ENCODE peak calls at places on chromosome 14, in seven cellular contexts. One of them, this sample, is unnamed.

GRCh38 chr14:68391292-68392014 is 401.4 kb downstream of the ZFP36L1 start:
- DNase-seq in dermis blood vessel endothelial cell: no peak
- DNase-seq in keratinocyte: no peak
- DNase-seq in hepatocyte: no peak
- DNase-seq in A172: no peak
- DNase-seq in HAP-1: no peak
- DNase-seq in lower lobe of right lung: no peak
- DNase-seq in this sample: no peak

GRCh38 chr14:103546651-103547454 is 15.6 kb downstream of the BAG5 start:
- DNase-seq in lower lobe of right lung: peak
- DNase-seq in HAP-1: no peak
- DNase-seq in hepatocyte: peak
- DNase-seq in A172: no peak
- DNase-seq in keratinocyte: no peak
- DNase-seq in dermis blood vessel endothelial cell: peak
- DNase-seq in this sample: peak

GRCh38 chr14:104364830-104365229 is 214.7 kb upstream of the C14orf180 start:
- DNase-seq in HAP-1: no peak
- DNase-seq in lower lobe of right lung: no peak
- DNase-seq in keratinocyte: no peak
- DNase-seq in A172: no peak
- DNase-seq in hepatocyte: no peak
- DNase-seq in dermis blood vessel endothelial cell: no peak
- DNase-seq in this sample: no peak

GRCh38 chr14:77498984-77499527 is 440 bp upstream of the ISM2 start:
- DNase-seq in keratinocyte: no peak
- DNase-seq in HAP-1: no peak
- DNase-seq in A172: no peak
- DNase-seq in lower lobe of right lung: no peak
- DNase-seq in dermis blood vessel endothelial cell: peak
- DNase-seq in hepatocyte: no peak
- DNase-seq in this sample: no peak

GRCh38 chr14:97367278-97367677 is 570.1 kb downstream of the VRK1 start:
- DNase-seq in dermis blood vessel endothelial cell: no peak
- DNase-seq in keratinocyte: no peak
- DNase-seq in A172: no peak
- DNase-seq in hepatocyte: no peak
- DNase-seq in HAP-1: no peak
- DNase-seq in lower lobe of right lung: no peak
- DNase-seq in this sample: no peak

GRCh38 chr14:101102875-101103274 is 199.4 kb upstream of the RTL1 start:
- DNase-seq in lower lobe of right lung: no peak
- DNase-seq in dermis blood vessel endothelial cell: no peak
- DNase-seq in keratinocyte: no peak
- DNase-seq in A172: no peak
- DNase-seq in HAP-1: no peak
- DNase-seq in hepatocyte: no peak
- DNase-seq in this sample: no peak

GRCh38 chr14:68950111-68950510 is 29.0 kb downstream of the ACTN1 start:
- DNase-seq in keratinocyte: no peak
- DNase-seq in dermis blood vessel endothelial cell: no peak
- DNase-seq in A172: no peak
- DNase-seq in HAP-1: no peak
- DNase-seq in hepatocyte: no peak
- DNase-seq in lower lobe of right lung: no peak
- DNase-seq in this sample: no peak

GRCh38 chr14:73751157-73751691 is 37.0 kb upstream of the PNMA1 start:
- DNase-seq in lower lobe of right lung: no peak
- DNase-seq in keratinocyte: no peak
- DNase-seq in hepatocyte: no peak
- DNase-seq in dermis blood vessel endothelial cell: no peak
- DNase-seq in HAP-1: no peak
- DNase-seq in A172: no peak
- DNase-seq in this sample: no peak

GRCh38 chr14:100416921-100417451 is 93.8 kb downstream of the SLC25A47 start:
- DNase-seq in keratinocyte: no peak
- DNase-seq in HAP-1: no peak
- DNase-seq in A172: peak
- DNase-seq in hepatocyte: peak
- DNase-seq in dermis blood vessel endothelial cell: no peak
- DNase-seq in lower lobe of right lung: no peak
- DNase-seq in this sample: no peak

GRCh38 chr14:67622675-67623074 is 3.0 kb downstream of the ARG2 start:
- DNase-seq in A172: peak
- DNase-seq in hepatocyte: peak
- DNase-seq in lower lobe of right lung: no peak
- DNase-seq in HAP-1: no peak
- DNase-seq in dermis blood vessel endothelial cell: peak
- DNase-seq in keratinocyte: peak
- DNase-seq in this sample: no peak

GRCh38 chr14:99230271-99231141 is 41.5 kb downstream of the BCL11B start:
- DNase-seq in HAP-1: no peak
- DNase-seq in keratinocyte: no peak
- DNase-seq in lower lobe of right lung: peak
- DNase-seq in hepatocyte: peak
- DNase-seq in A172: no peak
- DNase-seq in dermis blood vessel endothelial cell: no peak
- DNase-seq in this sample: peak

GRCh38 chr14:33652566-33653320 is 298.1 kb downstream of the EGLN3 start:
- DNase-seq in dermis blood vessel endothelial cell: no peak
- DNase-seq in hepatocyte: no peak
- DNase-seq in keratinocyte: no peak
- DNase-seq in A172: no peak
- DNase-seq in lower lobe of right lung: no peak
- DNase-seq in HAP-1: no peak
- DNase-seq in this sample: no peak

GRCh38 chr14:84028205-84028604 is 1501.7 kb upstream of the FLRT2 start:
- DNase-seq in dermis blood vessel endothelial cell: no peak
- DNase-seq in A172: no peak
- DNase-seq in hepatocyte: no peak
- DNase-seq in HAP-1: no peak
- DNase-seq in lower lobe of right lung: no peak
- DNase-seq in keratinocyte: no peak
- DNase-seq in this sample: no peak

GRCh38 chr14:56357478-56357877 is 222.1 kb upstream of the TMEM260 start:
- DNase-seq in dermis blood vessel endothelial cell: no peak
- DNase-seq in keratinocyte: no peak
- DNase-seq in lower lobe of right lung: no peak
- DNase-seq in HAP-1: no peak
- DNase-seq in hepatocyte: no peak
- DNase-seq in A172: no peak
- DNase-seq in this sample: no peak

GRCh38 chr14:104240426-104241157 is 102.2 kb downstream of the KIF26A start:
- DNase-seq in hepatocyte: no peak
- DNase-seq in A172: no peak
- DNase-seq in lower lobe of right lung: peak
- DNase-seq in keratinocyte: no peak
- DNase-seq in HAP-1: no peak
- DNase-seq in dermis blood vessel endothelial cell: no peak
- DNase-seq in this sample: no peak

GRCh38 chr14:67675219-67675582 is 769 bp upstream of the VTI1B start:
- DNase-seq in dermis blood vessel endothelial cell: no peak
- DNase-seq in lower lobe of right lung: no peak
- DNase-seq in A172: no peak
- DNase-seq in keratinocyte: no peak
- DNase-seq in HAP-1: no peak
- DNase-seq in hepatocyte: no peak
- DNase-seq in this sample: no peak

GRCh38 chr14:70919774-70920173 is 12.5 kb downstream of the PCNX1 start:
- DNase-seq in HAP-1: no peak
- DNase-seq in keratinocyte: no peak
- DNase-seq in hepatocyte: no peak
- DNase-seq in A172: no peak
- DNase-seq in dermis blood vessel endothelial cell: peak
- DNase-seq in lower lobe of right lung: no peak
- DNase-seq in this sample: no peak

GRCh38 chr14:53626771-53627170 is 329.9 kb downstream of the BMP4 start:
- DNase-seq in dermis blood vessel endothelial cell: no peak
- DNase-seq in lower lobe of right lung: no peak
- DNase-seq in A172: no peak
- DNase-seq in keratinocyte: no peak
- DNase-seq in HAP-1: no peak
- DNase-seq in hepatocyte: no peak
- DNase-seq in this sample: no peak

GRCh38 chr14:68624541-68625220 is 168.2 kb downstream of the ZFP36L1 start:
- DNase-seq in hepatocyte: no peak
- DNase-seq in keratinocyte: no peak
- DNase-seq in HAP-1: no peak
- DNase-seq in lower lobe of right lung: peak
- DNase-seq in A172: no peak
- DNase-seq in dermis blood vessel endothelial cell: no peak
- DNase-seq in this sample: no peak

GRCh38 chr14:80055226-80055625 is 156.1 kb downstream of the DIO2 start:
- DNase-seq in keratinocyte: no peak
- DNase-seq in HAP-1: no peak
- DNase-seq in lower lobe of right lung: no peak
- DNase-seq in dermis blood vessel endothelial cell: no peak
- DNase-seq in hepatocyte: no peak
- DNase-seq in A172: no peak
- DNase-seq in this sample: no peak

GRCh38 chr14:27528328-27528727 is 930.5 kb upstream of the NOVA1 start:
- DNase-seq in hepatocyte: peak
- DNase-seq in HAP-1: no peak
- DNase-seq in keratinocyte: no peak
- DNase-seq in A172: peak
- DNase-seq in lower lobe of right lung: no peak
- DNase-seq in dermis blood vessel endothelial cell: peak
- DNase-seq in this sample: no peak

GRCh38 chr14:61877050-61877390 is 114.8 kb downstream of the SNAPC1 start:
- DNase-seq in lower lobe of right lung: no peak
- DNase-seq in hepatocyte: no peak
- DNase-seq in dermis blood vessel endothelial cell: no peak
- DNase-seq in keratinocyte: no peak
- DNase-seq in A172: no peak
- DNase-seq in HAP-1: no peak
- DNase-seq in this sample: no peak

GRCh38 chr14:93207468-93208308 is 632 bp downstream of the UBR7 start:
- DNase-seq in keratinocyte: no peak
- DNase-seq in hepatocyte: peak
- DNase-seq in A172: peak
- DNase-seq in HAP-1: peak
- DNase-seq in dermis blood vessel endothelial cell: peak
- DNase-seq in lower lobe of right lung: no peak
- DNase-seq in this sample: no peak

GRCh38 chr14:72924332-72924731 is 1.9 kb upstream of the DCAF4 start:
- DNase-seq in A172: no peak
- DNase-seq in HAP-1: no peak
- DNase-seq in dermis blood vessel endothelial cell: no peak
- DNase-seq in lower lobe of right lung: peak
- DNase-seq in hepatocyte: peak
- DNase-seq in keratinocyte: no peak
- DNase-seq in this sample: no peak

GRCh38 chr14:22830329-22831010 is 783 bp downstream of the MRPL52 start:
- DNase-seq in A172: no peak
- DNase-seq in HAP-1: no peak
- DNase-seq in hepatocyte: no peak
- DNase-seq in keratinocyte: no peak
- DNase-seq in dermis blood vessel endothelial cell: no peak
- DNase-seq in lower lobe of right lung: no peak
- DNase-seq in this sample: no peak

This sample was measured in natural killer cell.